ENCODE peak calls at places on chromosome 1, in ten cellular contexts. One of them, this sample, is unnamed. For H3K4me1, the result is how much of the 10 kb centered on the place peaks cover.

GRCh38 chr1:224472806-224473205 is 38.2 kb upstream of the WDR26 start:
- DNase-seq in K562: no peak
- DNase-seq in neural progenitor cell: no peak
- DNase-seq in Panc1: no peak
- DNase-seq in uterus: no peak
- DNase-seq in A549: no peak
- DNase-seq in lower lobe of right lung: no peak
- DNase-seq in heart left ventricle: no peak
- DNase-seq in lung: no peak
- DNase-seq in left ventricle myocardium inferior: no peak
- DNase-seq in this sample: no peak

GRCh38 chr1:15603050-15603965 is 13.9 kb upstream of the DDI2 start:
- DNase-seq in K562: peak
- DNase-seq in neural progenitor cell: peak
- DNase-seq in Panc1: peak
- DNase-seq in uterus: peak
- DNase-seq in A549: peak
- DNase-seq in lower lobe of right lung: peak
- DNase-seq in heart left ventricle: peak
- DNase-seq in lung: peak
- DNase-seq in left ventricle myocardium inferior: peak
- DNase-seq in this sample: peak

GRCh38 chr1:165169028-165169427 is 187.5 kb downstream of the LMX1A start:
- DNase-seq in K562: no peak
- DNase-seq in neural progenitor cell: no peak
- DNase-seq in Panc1: no peak
- DNase-seq in uterus: no peak
- DNase-seq in A549: no peak
- DNase-seq in lower lobe of right lung: no peak
- DNase-seq in heart left ventricle: no peak
- DNase-seq in lung: no peak
- DNase-seq in left ventricle myocardium inferior: no peak
- DNase-seq in this sample: no peak

GRCh38 chr1:81703352-81703735 is 97.4 kb upstream of the ADGRL2 start:
- DNase-seq in K562: no peak
- DNase-seq in neural progenitor cell: no peak
- DNase-seq in Panc1: no peak
- DNase-seq in uterus: no peak
- DNase-seq in A549: no peak
- DNase-seq in lower lobe of right lung: no peak
- DNase-seq in heart left ventricle: no peak
- DNase-seq in lung: no peak
- DNase-seq in left ventricle myocardium inferior: no peak
- DNase-seq in this sample: no peak

GRCh38 chr1:3027611-3028371 is 6.5 kb downstream of the ACTRT2 start:
- DNase-seq in K562: no peak
- DNase-seq in neural progenitor cell: no peak
- DNase-seq in Panc1: no peak
- DNase-seq in uterus: no peak
- DNase-seq in A549: no peak
- DNase-seq in lower lobe of right lung: no peak
- DNase-seq in heart left ventricle: no peak
- DNase-seq in lung: no peak
- DNase-seq in left ventricle myocardium inferior: no peak
- DNase-seq in this sample: no peak

GRCh38 chr1:113538225-113538624 is 147.9 kb downstream of the MAGI3 start:
- DNase-seq in K562: no peak
- DNase-seq in neural progenitor cell: no peak
- DNase-seq in Panc1: no peak
- DNase-seq in uterus: no peak
- DNase-seq in A549: no peak
- DNase-seq in lower lobe of right lung: no peak
- DNase-seq in heart left ventricle: no peak
- DNase-seq in lung: no peak
- DNase-seq in left ventricle myocardium inferior: no peak
- DNase-seq in this sample: no peak

GRCh38 chr1:220164517-220164916 is 70.6 kb downstream of the IARS2 start:
- DNase-seq in K562: no peak
- DNase-seq in neural progenitor cell: no peak
- DNase-seq in Panc1: no peak
- DNase-seq in uterus: no peak
- DNase-seq in A549: no peak
- DNase-seq in lower lobe of right lung: no peak
- DNase-seq in heart left ventricle: no peak
- DNase-seq in lung: no peak
- DNase-seq in left ventricle myocardium inferior: no peak
- DNase-seq in this sample: no peak

GRCh38 chr1:7491818-7492173 is 279.3 kb upstream of the VAMP3 start:
- DNase-seq in K562: no peak
- DNase-seq in neural progenitor cell: no peak
- DNase-seq in Panc1: no peak
- DNase-seq in uterus: no peak
- DNase-seq in A549: no peak
- DNase-seq in lower lobe of right lung: no peak
- DNase-seq in heart left ventricle: no peak
- DNase-seq in lung: no peak
- DNase-seq in left ventricle myocardium inferior: no peak
- DNase-seq in this sample: no peak

GRCh38 chr1:181104790-181105133 is 16.3 kb downstream of the IER5 start:
- DNase-seq in K562: peak
- DNase-seq in neural progenitor cell: peak
- DNase-seq in Panc1: no peak
- DNase-seq in uterus: peak
- DNase-seq in A549: no peak
- DNase-seq in lower lobe of right lung: peak
- DNase-seq in heart left ventricle: no peak
- DNase-seq in lung: no peak
- DNase-seq in left ventricle myocardium inferior: no peak
- DNase-seq in this sample: no peak

GRCh38 chr1:30756545-30757195 is 904 bp downstream of the LAPTM5 start:
- DNase-seq in K562: peak
- DNase-seq in neural progenitor cell: no peak
- DNase-seq in Panc1: peak
- DNase-seq in uterus: no peak
- DNase-seq in A549: peak
- DNase-seq in lower lobe of right lung: peak
- DNase-seq in heart left ventricle: peak
- DNase-seq in lung: peak
- DNase-seq in left ventricle myocardium inferior: peak
- DNase-seq in this sample: peak

DNA sequence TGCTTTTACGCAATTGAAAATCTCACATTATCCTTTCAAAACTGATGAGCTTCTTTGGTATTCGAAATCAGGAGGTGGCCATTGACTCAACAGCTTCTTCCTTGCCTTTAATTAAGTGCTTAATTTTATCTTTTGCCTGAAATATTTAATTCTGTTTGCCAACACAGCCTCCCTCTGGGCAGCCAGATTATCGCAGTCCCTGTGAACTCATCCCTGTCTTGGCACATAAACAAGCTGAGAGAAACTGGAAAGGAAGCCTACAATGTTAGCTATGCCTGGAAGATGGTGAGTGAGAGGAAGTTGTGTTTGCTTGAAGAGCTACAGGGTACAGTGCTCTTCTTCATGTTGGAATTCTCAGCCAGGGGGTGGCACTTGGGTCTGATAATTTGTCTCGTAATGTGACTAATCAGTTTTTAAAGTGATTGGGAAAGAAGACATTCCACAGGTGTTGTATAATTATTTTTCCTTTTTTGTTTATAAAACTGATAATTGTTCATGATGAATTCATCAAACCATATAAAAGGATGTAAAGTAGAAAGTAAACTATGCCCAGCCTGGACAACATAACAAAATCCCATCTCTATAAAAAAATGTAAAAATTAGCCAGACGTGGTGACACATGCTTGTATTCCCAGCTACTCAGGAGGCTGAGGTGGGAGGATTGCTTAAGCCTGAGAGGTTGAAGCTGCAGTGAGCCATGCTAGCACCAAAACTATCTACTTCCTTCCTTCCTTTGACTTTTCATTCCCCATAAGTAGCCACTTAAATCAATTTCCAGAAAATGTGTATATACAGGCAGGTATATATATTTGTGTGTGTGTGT is 90.1 kb upstream of the RAVER2 start:
- DNase-seq in K562: no peak
- DNase-seq in neural progenitor cell: no peak
- DNase-seq in Panc1: no peak
- DNase-seq in uterus: peak
- DNase-seq in A549: no peak
- DNase-seq in lower lobe of right lung: no peak
- DNase-seq in heart left ventricle: no peak
- DNase-seq in lung: no peak
- DNase-seq in left ventricle myocardium inferior: no peak
- DNase-seq in this sample: no peak
- TF ChIP-seq CTCF in K562: no peak
- TF ChIP-seq CTCF in neural progenitor cell: peak
- TF ChIP-seq CTCF in Panc1: peak
- TF ChIP-seq CTCF in uterus: peak
- TF ChIP-seq CTCF in A549: no peak
- TF ChIP-seq CTCF in lower lobe of right lung: no peak
- TF ChIP-seq CTCF in heart left ventricle: no peak
- TF ChIP-seq CTCF in lung: no peak
- TF ChIP-seq CTCF in left ventricle myocardium inferior: peak
- TF ChIP-seq CTCF in this sample: no peak

DNA sequence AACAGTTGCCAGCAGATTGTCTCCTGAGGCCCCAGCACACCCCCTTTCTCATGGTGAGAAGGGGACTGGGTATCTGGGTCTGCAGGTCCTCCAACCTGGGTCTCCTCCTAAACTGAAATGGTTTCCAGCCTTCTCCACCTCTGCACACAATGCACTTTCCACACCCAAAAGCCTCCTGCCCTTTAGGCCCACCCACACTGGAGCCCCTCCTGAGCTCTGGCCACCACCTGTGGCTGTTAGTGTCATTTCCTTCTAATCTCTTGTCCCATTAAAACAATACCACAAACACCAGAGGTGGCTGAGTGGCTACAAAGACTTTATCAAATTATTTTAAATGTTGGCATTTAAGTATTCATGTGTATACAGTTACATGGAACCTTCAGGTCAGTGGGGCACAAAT is 11.5 kb downstream of the GPR3 start:
- DNase-seq in K562: no peak
- DNase-seq in neural progenitor cell: no peak
- DNase-seq in Panc1: no peak
- DNase-seq in uterus: no peak
- DNase-seq in A549: no peak
- DNase-seq in lower lobe of right lung: no peak
- DNase-seq in heart left ventricle: no peak
- DNase-seq in lung: no peak
- DNase-seq in left ventricle myocardium inferior: no peak
- DNase-seq in this sample: no peak
- H3K4me1 ChIP-seq in K562: under half
- H3K4me1 ChIP-seq in neural progenitor cell: half or more
- H3K4me1 ChIP-seq in Panc1: under half
- H3K4me1 ChIP-seq in uterus: under half
- H3K4me1 ChIP-seq in A549: under half
- H3K4me1 ChIP-seq in lower lobe of right lung: half or more
- H3K4me1 ChIP-seq in heart left ventricle: half or more
- H3K4me1 ChIP-seq in lung: under half
- H3K4me1 ChIP-seq in left ventricle myocardium inferior: half or more
- H3K4me1 ChIP-seq in this sample: under half

GRCh38 chr1:57067863-57068262 is 102.0 kb upstream of the C8B start:
- DNase-seq in K562: no peak
- DNase-seq in neural progenitor cell: peak
- DNase-seq in Panc1: no peak
- DNase-seq in uterus: no peak
- DNase-seq in A549: no peak
- DNase-seq in lower lobe of right lung: no peak
- DNase-seq in heart left ventricle: peak
- DNase-seq in lung: no peak
- DNase-seq in left ventricle myocardium inferior: peak
- DNase-seq in this sample: no peak

GRCh38 chr1:57066980-57067615 is 101.3 kb upstream of the C8B start:
- DNase-seq in K562: no peak
- DNase-seq in neural progenitor cell: no peak
- DNase-seq in Panc1: no peak
- DNase-seq in uterus: no peak
- DNase-seq in A549: no peak
- DNase-seq in lower lobe of right lung: no peak
- DNase-seq in heart left ventricle: no peak
- DNase-seq in lung: no peak
- DNase-seq in left ventricle myocardium inferior: no peak
- DNase-seq in this sample: no peak

DNA sequence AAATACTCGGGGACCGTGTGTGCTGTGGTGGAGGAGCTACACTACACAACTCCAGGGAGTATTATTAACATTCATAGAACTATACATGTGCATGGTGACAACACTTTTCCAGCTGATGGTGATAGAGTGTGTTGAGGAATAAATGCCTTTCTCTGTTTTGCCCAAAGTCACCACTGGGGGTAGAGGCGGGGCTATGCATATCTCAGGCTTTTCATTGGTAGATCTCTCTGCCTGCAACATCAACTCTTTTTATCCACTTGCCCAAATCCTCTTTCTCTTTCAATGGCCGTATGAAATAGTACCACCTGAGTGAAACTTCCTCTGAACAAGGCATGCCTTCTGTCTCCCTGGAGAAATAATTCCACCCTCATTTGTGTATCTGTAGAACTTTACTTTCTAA is 107.0 kb upstream of the C8B start:
- DNase-seq in K562: peak
- DNase-seq in neural progenitor cell: no peak
- DNase-seq in Panc1: no peak
- DNase-seq in uterus: no peak
- DNase-seq in A549: no peak
- DNase-seq in lower lobe of right lung: no peak
- DNase-seq in heart left ventricle: no peak
- DNase-seq in lung: no peak
- DNase-seq in left ventricle myocardium inferior: no peak
- DNase-seq in this sample: no peak
- TF ChIP-seq CTCF in K562: peak
- TF ChIP-seq CTCF in neural progenitor cell: peak
- TF ChIP-seq CTCF in Panc1: no peak
- TF ChIP-seq CTCF in uterus: no peak
- TF ChIP-seq CTCF in A549: no peak
- TF ChIP-seq CTCF in lower lobe of right lung: no peak
- TF ChIP-seq CTCF in heart left ventricle: no peak
- TF ChIP-seq CTCF in lung: no peak
- TF ChIP-seq CTCF in left ventricle myocardium inferior: no peak
- TF ChIP-seq CTCF in this sample: no peak

DNA sequence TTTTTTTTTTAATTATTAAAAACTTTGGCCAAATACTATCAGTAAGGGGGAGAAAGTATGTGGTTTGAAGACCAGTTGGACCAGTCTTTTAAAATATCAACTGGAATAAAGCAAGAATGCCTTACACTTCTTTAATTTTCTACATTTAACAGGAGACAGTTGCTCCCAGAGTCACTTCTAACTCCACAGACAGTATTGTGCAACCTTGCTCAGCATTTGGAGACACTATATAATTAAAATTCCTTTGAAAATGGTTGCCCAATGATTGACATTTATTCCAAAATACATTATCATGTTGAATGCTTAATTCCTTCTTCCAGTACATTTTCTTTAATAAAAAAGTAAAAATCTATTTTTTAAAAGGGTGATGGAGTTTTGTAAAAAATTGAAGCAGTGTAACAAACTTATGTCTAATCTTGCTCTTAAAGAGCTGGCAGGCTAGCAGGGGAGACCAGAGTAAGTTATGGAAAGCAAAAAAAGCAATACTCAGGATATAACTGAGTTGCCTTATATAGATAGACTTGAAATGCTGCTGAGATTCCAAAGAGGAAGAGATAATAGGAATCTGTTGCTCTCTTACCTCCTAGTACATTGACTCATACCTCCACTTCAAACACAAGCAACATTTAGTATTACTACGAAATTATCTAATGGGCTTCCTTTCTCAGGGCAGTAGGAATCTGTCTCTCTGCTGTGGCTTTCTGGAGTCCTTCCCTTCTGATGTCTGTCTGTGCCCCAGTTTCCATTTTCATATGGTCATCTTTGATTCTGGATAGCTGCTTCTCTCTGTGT is 69.7 kb upstream of the RGL1 start:
- DNase-seq in K562: no peak
- DNase-seq in neural progenitor cell: no peak
- DNase-seq in Panc1: no peak
- DNase-seq in uterus: no peak
- DNase-seq in A549: no peak
- DNase-seq in lower lobe of right lung: no peak
- DNase-seq in heart left ventricle: no peak
- DNase-seq in lung: no peak
- DNase-seq in left ventricle myocardium inferior: no peak
- DNase-seq in this sample: no peak
- H3K4me1 ChIP-seq in K562: under half
- H3K4me1 ChIP-seq in neural progenitor cell: under half
- H3K4me1 ChIP-seq in Panc1: under half
- H3K4me1 ChIP-seq in uterus: under half
- H3K4me1 ChIP-seq in A549: under half
- H3K4me1 ChIP-seq in lower lobe of right lung: under half
- H3K4me1 ChIP-seq in heart left ventricle: half or more
- H3K4me1 ChIP-seq in lung: under half
- H3K4me1 ChIP-seq in left ventricle myocardium inferior: half or more
- H3K4me1 ChIP-seq in this sample: under half

This sample was measured in right lobe of liver.